ENCODE peak calls at places on chromosomes 3 and 15, in five cellular contexts. A is GM23248, H is mesenchymal stem cell, S is neuronal stem cell, Q is endothelial cell of umbilical vein. R is an unnamed sample.

GRCh38 chr3:183745300-183746098 is 47.9 kb downstream of the YEATS2 start:
- DNase-seq in Q (peak; percentile 21), H (peak; percentile 43), S (peak; percentile 18), A (no peak), R (peak; percentile 51)

GRCh38 chr3:152095472-152095871 is 173.3 kb upstream of the MBNL1 start:
- DNase-seq in S (no peak), Q (no peak), A (no peak), H (no peak), R (no peak)

GRCh38 chr15:69159805-69160140 is 662 bp upstream of the GLCE start:
- DNase-seq in H (no peak), Q (no peak), A (no peak), S (no peak), R (no peak)

GRCh38 chr15:52348056-52348745 is 52.6 kb upstream of the MYO5C start:
- DNase-seq in S (no peak), H (peak; percentile 31), A (peak; percentile 38), Q (no peak), R (no peak)

GRCh38 chr3:94036909-94037507 is 8.6 kb upstream of the STX19 start:
- DNase-seq in A (peak; percentile 88), H (peak; percentile 46), S (no peak), Q (peak; percentile 9), R (peak; percentile 40)

GRCh38 chr3:117756580-117756979 is 1047.0 kb downstream of the TUSC7 start:
- DNase-seq in A (no peak), Q (no peak), S (no peak), H (peak; percentile 9), R (no peak)

GRCh38 chr3:51371943-51372557 is 13.0 kb upstream of the MANF start:
- DNase-seq in S (peak; percentile 71), A (peak; percentile 85), Q (peak; percentile 71), H (peak; percentile 74), R (peak; percentile 92)

GRCh38 chr3:122893754-122894668 is 99.1 kb downstream of the SLC49A4 start:
- DNase-seq in H (no peak), A (peak; percentile 58), S (no peak), Q (no peak), R (peak; percentile 32)

GRCh38 chr3:87595798-87596197 is 319.4 kb upstream of the POU1F1 start:
- DNase-seq in H (no peak), Q (peak; percentile 47), A (no peak), S (no peak), R (no peak)

GRCh38 chr3:184496933-184497332 is 64.7 kb upstream of the EPHB3 start:
- DNase-seq in S (no peak), A (no peak), Q (no peak), H (no peak), R (no peak)

GRCh38 chr3:58058654-58059263 is 50.5 kb downstream of the FLNB start:
- DNase-seq in A (peak; percentile 88), H (peak; percentile 92), S (no peak), Q (no peak), R (no peak)

GRCh38 chr3:58063022-58063421 is 54.8 kb downstream of the FLNB start:
- DNase-seq in A (no peak), S (no peak), Q (no peak), H (no peak), R (no peak)

GRCh38 chr3:58063424-58063823 is 55.2 kb downstream of the FLNB start:
- DNase-seq in A (peak; percentile 86), H (no peak), S (no peak), Q (no peak), R (peak; percentile 86)

GRCh38 chr3:58062469-58062868 is 54.2 kb downstream of the FLNB start:
- DNase-seq in Q (no peak), H (peak; percentile 52), A (peak; percentile 56), S (no peak), R (peak; percentile 55)

DNA sequence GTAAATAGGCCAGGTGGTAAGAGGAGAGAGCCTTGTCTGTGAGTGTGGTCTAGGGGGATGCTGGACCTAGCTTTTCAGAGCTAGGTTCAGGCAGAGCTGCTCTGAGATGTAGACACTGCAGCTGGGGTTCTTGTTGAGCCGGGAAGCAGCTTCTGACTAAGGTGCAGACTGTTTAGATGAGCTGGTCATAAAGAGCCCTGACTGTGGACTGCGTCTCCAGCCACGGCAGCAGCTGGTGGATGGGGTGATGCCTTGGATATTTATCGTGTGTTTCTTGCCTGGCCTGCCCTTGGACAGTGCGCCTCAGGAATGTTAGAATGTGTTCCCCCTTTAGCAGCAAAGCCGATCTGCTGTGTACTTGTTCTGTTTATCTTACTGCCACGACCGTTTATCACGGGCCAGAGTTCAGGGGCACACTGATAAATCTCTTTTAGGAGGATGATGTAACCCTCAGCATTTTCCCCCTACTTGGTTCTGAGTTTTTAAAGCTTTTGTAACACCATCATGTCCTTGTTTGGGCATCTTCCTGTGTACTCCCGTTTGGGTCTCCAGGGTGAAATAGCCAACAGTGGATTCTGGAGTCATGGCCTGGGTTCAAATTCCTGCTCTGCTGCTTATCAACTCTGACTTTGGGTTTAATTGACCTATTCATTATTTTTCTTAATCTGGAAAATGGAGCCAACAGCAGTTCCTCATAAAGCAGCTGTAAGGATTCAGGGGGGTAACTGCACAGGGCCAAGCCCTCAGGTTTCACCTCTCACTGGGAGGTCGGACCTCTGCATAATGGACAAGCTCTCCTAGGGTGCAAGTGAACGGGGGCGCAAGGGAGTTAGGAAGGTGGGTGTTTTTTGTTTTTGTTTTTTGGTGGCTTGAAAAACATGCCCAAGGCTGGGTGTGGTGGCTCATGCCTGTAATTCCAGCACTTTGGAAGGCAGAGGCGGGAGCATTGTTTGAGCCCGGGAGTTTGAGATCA is 51.4 kb downstream of the FLNB start:
- DNase-seq in S (no peak), A (peak; percentile 94), H (peak; percentile 99), Q (peak; percentile 74), R (peak; percentile 77)
- H3K9ac ChIP-seq in S (no peak overlapping the region), A (peak overlapping the region; percentile 79), H (peak overlapping the region; percentile 79), Q (peak overlapping the region; percentile 62), R (peak overlapping the region; percentile 66)

GRCh38 chr15:70196314-70197291 is 98.9 kb upstream of the TLE3 start:
- DNase-seq in A (peak; percentile 92), H (peak; percentile 87), Q (no peak), S (peak; percentile 82), R (peak; percentile 18)
- H3K9ac ChIP-seq in A (peak overlapping the region; percentile 64), H (peak overlapping the region; percentile 13), Q (no peak overlapping the region), S (no peak overlapping the region), R (peak overlapping the region; percentile 65)

DNA sequence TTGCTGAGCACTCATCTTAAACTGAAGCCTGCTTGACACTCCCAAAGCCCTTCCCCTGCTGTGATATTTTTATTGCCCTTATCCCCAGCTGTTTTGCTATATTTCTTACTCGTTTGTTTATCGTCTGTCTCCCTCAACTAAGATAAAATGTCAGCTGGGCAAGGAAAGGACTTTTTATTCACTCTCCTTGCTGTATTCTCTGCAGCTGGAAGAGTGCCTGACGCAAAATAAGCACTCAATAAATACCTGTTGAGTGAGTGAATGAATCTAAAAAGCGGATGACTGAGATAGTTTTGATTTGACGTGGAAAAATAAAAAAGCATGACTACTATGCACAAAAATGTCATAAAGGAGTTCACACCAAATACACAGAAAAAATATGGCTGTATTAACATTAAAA is 84.8 kb upstream of the POMGNT2 start:
- DNase-seq in S (no peak), H (peak; percentile 64), Q (peak; percentile 52), A (peak; percentile 75), R (peak; percentile 63)
- H3K9ac ChIP-seq in S (no peak overlapping the region), H (no peak overlapping the region), Q (peak overlapping the region; percentile 56), A (peak overlapping the region; percentile 26), R (no peak overlapping the region)

GRCh38 chr3:55728461-55729100 is 241.5 kb upstream of the WNT5A start:
- DNase-seq in S (no peak), H (no peak), Q (no peak), A (no peak), R (no peak)
- H3K9ac ChIP-seq in S (no peak overlapping the region), H (no peak overlapping the region), Q (no peak overlapping the region), A (no peak overlapping the region), R (no peak overlapping the region)

DNA sequence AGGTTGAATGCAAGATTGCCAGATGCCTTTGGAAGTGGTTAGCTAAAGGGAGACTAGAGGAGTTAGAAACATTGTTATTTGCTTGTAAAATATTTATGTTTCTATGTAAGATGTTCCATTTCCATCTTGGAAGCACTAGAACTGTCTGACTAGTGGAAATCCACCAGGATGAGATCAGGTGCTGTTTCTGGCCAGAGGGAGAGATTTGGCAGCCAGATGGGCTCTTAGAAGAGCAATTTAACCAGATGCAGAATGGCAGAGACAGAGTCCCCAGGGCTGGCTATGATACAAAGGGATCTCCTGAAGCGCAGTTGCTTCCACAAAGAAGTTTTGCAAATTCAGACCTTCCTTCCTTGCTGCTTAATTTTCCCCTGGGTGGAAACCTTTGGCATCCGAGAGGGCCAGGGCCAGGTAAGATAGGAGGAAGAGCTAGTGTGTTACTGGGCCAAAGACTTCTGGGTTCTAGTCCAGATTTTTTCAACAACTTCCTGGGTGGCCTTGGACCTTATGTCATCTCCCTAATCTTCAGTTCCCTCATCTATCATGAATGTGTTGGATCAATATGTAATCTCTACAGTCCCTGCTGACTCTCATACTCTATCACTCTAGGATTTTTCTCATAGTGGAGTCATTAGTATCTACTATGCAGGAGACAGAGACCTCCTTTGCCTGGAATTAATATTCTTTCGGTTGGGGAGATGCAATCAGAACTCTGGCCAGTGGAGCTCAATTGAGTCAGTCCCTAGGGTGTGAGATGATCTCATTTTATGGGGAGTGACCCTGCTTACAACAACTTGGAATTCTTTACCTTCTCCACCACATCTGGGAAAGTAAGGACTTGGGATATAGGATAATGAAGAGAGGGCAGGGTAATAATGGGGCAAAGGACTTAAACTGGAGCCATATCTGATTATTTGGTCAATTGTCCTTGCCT is 41.1 kb upstream of the NDUFB4 start:
- DNase-seq in H (no peak), Q (no peak), A (peak; percentile 77), S (no peak), R (no peak)
- H3K9ac ChIP-seq in H (no peak overlapping the region), Q (no peak overlapping the region), A (no peak overlapping the region), S (no peak overlapping the region), R (peak overlapping the region; percentile 54)

GRCh38 chr3:49498655-49499054 is 28.6 kb downstream of the DAG1 start:
- DNase-seq in Q (no peak), H (no peak), A (no peak), S (no peak), R (no peak)

GRCh38 chr3:49498239-49498638 is 28.2 kb downstream of the DAG1 start:
- DNase-seq in H (no peak), S (no peak), Q (peak; percentile 30), A (no peak), R (no peak)

GRCh38 chr3:49501842-49502241 is 31.8 kb downstream of the DAG1 start:
- DNase-seq in S (no peak), Q (no peak), A (no peak), H (no peak), R (no peak)

GRCh38 chr3:49501258-49501609 is 31.2 kb downstream of the DAG1 start:
- DNase-seq in A (no peak), H (no peak), S (no peak), Q (no peak), R (no peak)

DNA sequence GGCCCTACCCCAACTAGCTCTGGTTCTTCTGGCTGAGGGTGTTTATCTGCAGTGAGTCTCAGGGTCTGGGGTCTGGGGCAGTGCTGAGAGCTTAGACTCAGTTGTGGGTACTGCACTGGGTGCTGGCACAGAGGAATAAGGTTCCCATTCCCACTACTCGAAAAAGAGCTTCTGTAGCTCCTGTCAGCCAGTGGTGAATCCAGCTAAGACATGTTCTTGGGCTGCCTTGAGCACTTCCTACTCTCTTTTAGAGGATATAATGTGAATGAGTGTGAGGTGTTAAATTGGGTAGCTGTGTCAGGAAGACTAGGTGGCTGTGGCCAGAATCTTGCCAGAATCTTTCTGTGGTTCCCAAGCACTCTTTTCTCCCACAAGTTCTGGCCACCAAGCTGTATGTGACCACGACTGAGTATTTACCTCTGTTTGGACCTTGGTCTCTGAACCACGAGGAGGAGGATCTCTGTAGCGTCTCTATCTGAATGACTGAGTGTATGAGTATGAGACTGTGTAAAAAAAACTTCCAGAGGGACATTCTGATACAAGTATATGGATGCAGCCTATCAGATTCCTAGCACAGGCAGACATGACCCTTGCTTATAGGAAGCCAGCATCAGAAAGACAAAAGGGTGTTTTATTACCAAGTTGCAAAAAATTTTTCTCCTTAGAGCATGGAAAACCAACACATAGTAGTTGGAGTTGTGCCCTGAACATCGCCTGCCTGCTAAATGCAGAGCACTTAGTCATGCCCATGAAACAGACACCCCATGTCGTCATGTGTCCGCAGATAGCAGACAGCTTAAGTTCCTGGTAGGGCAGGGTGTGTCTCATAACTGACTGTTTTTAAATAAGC is 30.6 kb downstream of the DAG1 start:
- DNase-seq in H (peak; percentile 96), A (peak; percentile 99), Q (peak; percentile 79), S (no peak), R (peak; percentile 97)
- H3K9ac ChIP-seq in H (peak overlapping the region; percentile 77), A (peak overlapping the region; percentile 75), Q (no peak overlapping the region), S (no peak overlapping the region), R (peak overlapping the region; percentile 57)

R was measured in adipocyte.